ENCODE peak calls at places on chromosomes 4 and X, in seven cellular contexts. S is heart right ventricle; E is stimulated activated CD8-positive, alpha-beta memory T cell treated with anti-CD3 and anti-CD28 coated beads, Interleukin-2, amount 100 ng/mL, for 48 hours; L is heart left ventricle; M is anterior cingulate cortex; G is naive thymus-derived CD8-positive, alpha-beta T cell; K is stimulated activated CD4-positive, alpha-beta T cell treated with anti-CD3 and anti-CD28 coated beads, Interleukin-2, amount 100 ng/mL, for 24 hours. P is an unnamed sample.

GRCh38 chrX:70755850-70756249 is 152.7 kb downstream of the TEX11 start:
- DNase-seq in L (no peak), G (peak), K (peak), M (no peak), E (peak), S (no peak), P (no peak)

GRCh38 chrX:154696328-154697045 is 43.1 kb upstream of the CTAG2 start:
- DNase-seq in S (no peak), K (no peak), L (no peak), M (no peak), G (no peak), E (no peak), P (no peak)

GRCh38 chr4:15653864-15654391 is 1.2 kb downstream of the FBXL5 start:
- DNase-seq in L (no peak), K (no peak), S (no peak), M (no peak), G (no peak), E (no peak), P (no peak)

GRCh38 chrX:136250191-136251041 is 784 bp downstream of the MAP7D3 start:
- DNase-seq in M (no peak), E (no peak), S (no peak), G (no peak), K (peak), L (peak), P (no peak)

GRCh38 chr4:166602068-166602467 is 632.2 kb downstream of the SPOCK3 start:
- DNase-seq in G (no peak), M (no peak), L (no peak), S (no peak), K (no peak), E (no peak), P (no peak)

GRCh38 chr4:187883049-187883448 is 112.5 kb upstream of the ZFP42 start:
- DNase-seq in S (no peak), E (no peak), K (no peak), M (no peak), L (no peak), G (no peak), P (no peak)

GRCh38 chr4:148998719-148999118 is 556.5 kb upstream of the NR3C2 start:
- DNase-seq in M (no peak), G (no peak), E (no peak), S (no peak), L (no peak), K (no peak), P (no peak)

GRCh38 chr4:76011700-76012387 is 4.5 kb upstream of the CXCL9 start:
- DNase-seq in M (no peak), S (peak), K (no peak), L (peak), G (no peak), E (no peak), P (no peak)

GRCh38 chr4:57342406-57342805 is 232.2 kb upstream of the IGFBP7 start:
- DNase-seq in M (no peak), G (no peak), S (no peak), L (no peak), E (no peak), K (no peak), P (no peak)

GRCh38 chr4:32163125-32163524 is 1443.0 kb downstream of the PCDH7 start:
- DNase-seq in S (no peak), M (no peak), G (no peak), E (no peak), L (no peak), K (no peak), P (no peak)

GRCh38 chr4:176084769-176085168 is 19.1 kb downstream of the WDR17 start:
- DNase-seq in S (no peak), L (no peak), G (no peak), M (no peak), K (no peak), E (no peak), P (no peak)

GRCh38 chr4:152709675-152710438 is 30.1 kb upstream of the TMEM154 start:
- DNase-seq in G (no peak), K (no peak), L (no peak), E (no peak), S (no peak), M (no peak), P (no peak)

GRCh38 chr4:6421397-6421796 is 51.0 kb downstream of the PPP2R2C start:
- DNase-seq in L (no peak), K (no peak), G (no peak), E (no peak), S (no peak), M (no peak), P (no peak)

P was measured in Right ventricle myocardium superior.